ENCODE peak calls at places on chromosome 13, in nine cellular contexts. V is fibroblast of pulmonary artery; S is left lung; C is H54; M is CD8-positive, alpha-beta memory T cell; Y is cardiac fibroblast; L is stimulated activated CD4-positive, alpha-beta T cell treated with anti-CD3 and anti-CD28 coated beads, Interleukin-2, amount 100 ng/mL, for 48 hours; A is transverse colon; H is endodermal cell. R is an unnamed sample.

GRCh38 chr13:25990801-25991200 is 61.0 kb downstream of the SHISA2 start:
- DNase-seq in V (peak), S (no peak), C (no peak), M (no peak), Y (peak), L (no peak), A (no peak), H (no peak), R (no peak)

GRCh38 chr13:73948848-73949529 is 185.2 kb downstream of the KLF12 start:
- DNase-seq in V (no peak), S (no peak), C (no peak), M (no peak), Y (no peak), L (no peak), A (no peak), H (no peak), R (no peak)

GRCh38 chr13:70424428-70424827 is 316.2 kb upstream of the KLHL1 start:
- DNase-seq in V (no peak), S (no peak), C (no peak), M (no peak), Y (no peak), L (no peak), A (no peak), H (peak), R (no peak)

GRCh38 chr13:73850104-73850898 is 283.9 kb downstream of the KLF12 start:
- DNase-seq in V (no peak), S (no peak), C (no peak), M (no peak), Y (no peak), L (no peak), A (no peak), H (no peak), R (no peak)

GRCh38 chr13:34627499-34627898 is 314.6 kb upstream of the NBEA start:
- DNase-seq in V (no peak), S (no peak), C (no peak), M (no peak), Y (no peak), L (no peak), A (no peak), H (peak), R (no peak)

GRCh38 chr13:44759723-44760360 is 183.7 kb upstream of the TSC22D1 start:
- DNase-seq in V (peak), S (no peak), C (no peak), M (no peak), Y (no peak), L (no peak), A (no peak), H (no peak), R (no peak)

GRCh38 chr13:68588623-68589022 is 1358.5 kb upstream of the PCDH9 start:
- DNase-seq in V (no peak), S (no peak), C (no peak), M (no peak), Y (no peak), L (no peak), A (no peak), H (no peak), R (no peak)

GRCh38 chr13:44801990-44802389 is 187.3 kb downstream of the NUFIP1 start:
- DNase-seq in V (peak), S (peak), C (peak), M (no peak), Y (peak), L (no peak), A (no peak), H (no peak), R (no peak)

GRCh38 chr13:98480915-98481510 is 95.9 kb downstream of the STK24 start:
- DNase-seq in V (no peak), S (no peak), C (no peak), M (no peak), Y (peak), L (peak), A (peak), H (no peak), R (no peak)

GRCh38 chr13:39656325-39656677 is 839 bp downstream of the COG6 start:
- DNase-seq in V (peak), S (no peak), C (no peak), M (no peak), Y (peak), L (no peak), A (no peak), H (no peak), R (no peak)

GRCh38 chr13:56586966-56587365 is 553.8 kb upstream of the PRR20A start:
- DNase-seq in V (no peak), S (no peak), C (no peak), M (no peak), Y (no peak), L (no peak), A (no peak), H (no peak), R (no peak)

GRCh38 chr13:28163587-28163986 is 25.2 kb downstream of the PAN3 start:
- DNase-seq in V (no peak), S (no peak), C (no peak), M (no peak), Y (no peak), L (no peak), A (no peak), H (no peak), R (no peak)

R was measured in mucosa of gallbladder.